ENCODE peak calls at places on chromosomes 4 and X, in eight cellular contexts. S is PC-9, B is hepatocyte, D is HCT116, V is endothelial cell of umbilical vein, F is astrocyte, C is fibroblast of lung, H is HepG2. I is an unnamed sample.

GRCh38 chr4:28886934-28887333 is 1833.2 kb upstream of the PCDH7 start:
- DNase-seq in F (peak), V (no peak), B (no peak), C (no peak), D (no peak), H (no peak), S (no peak), I (no peak)

GRCh38 chr4:71229477-71230257 is 109.2 kb upstream of the SLC4A4 start:
- DNase-seq in V (peak), D (peak), B (peak), F (peak), S (no peak), H (peak), C (peak), I (peak)

GRCh38 chr4:79446145-79446544 is 38.1 kb upstream of the GK2 start:
- DNase-seq in D (no peak), S (no peak), V (no peak), H (no peak), B (no peak), F (no peak), C (no peak), I (no peak)

GRCh38 chr4:140019619-140020367 is 134.2 kb downstream of the MAML3 start:
- DNase-seq in C (no peak), S (peak), B (peak), H (peak), F (no peak), V (no peak), D (no peak), I (no peak)

GRCh38 chr4:144295286-144295995 is 154.9 kb upstream of the GYPA start:
- DNase-seq in C (no peak), F (peak), S (peak), V (peak), D (no peak), H (no peak), B (no peak), I (no peak)

GRCh38 chrX:105189093-105189492 is 31.4 kb downstream of the TEX13A start:
- DNase-seq in V (no peak), B (no peak), F (no peak), D (no peak), C (no peak), S (no peak), H (no peak), I (no peak)

GRCh38 chr4:141126769-141127168 is 6.5 kb downstream of the RNF150 start:
- DNase-seq in H (no peak), V (no peak), B (no peak), C (no peak), S (no peak), F (peak), D (no peak), I (no peak)

GRCh38 chr4:6324461-6324998 is 54.9 kb downstream of the WFS1 start:
- DNase-seq in S (no peak), D (no peak), H (no peak), F (no peak), V (no peak), C (no peak), B (no peak), I (no peak)

GRCh38 chr4:139223682-139224317 is 46.8 kb upstream of the ELF2 start:
- DNase-seq in C (peak), B (peak), H (no peak), S (no peak), D (no peak), F (peak), V (peak), I (no peak)

GRCh38 chr4:8184061-8184460 is 15.0 kb upstream of the SH3TC1 start:
- DNase-seq in D (no peak), S (no peak), C (no peak), V (no peak), H (no peak), F (no peak), B (no peak), I (no peak)

GRCh38 chr4:112898357-112899141 is 150.9 kb upstream of the ANK2 start:
- DNase-seq in S (no peak), D (no peak), H (peak), V (no peak), C (no peak), F (no peak), B (no peak), I (peak)

GRCh38 chr4:15037923-15038541 is 35.8 kb downstream of the CPEB2 start:
- DNase-seq in F (peak), D (no peak), H (no peak), C (no peak), V (no peak), S (no peak), B (no peak), I (no peak)

GRCh38 chr4:53686521-53686920 is 95.2 kb upstream of the LNX1 start:
- DNase-seq in H (no peak), D (no peak), F (peak), V (no peak), C (no peak), B (no peak), S (no peak), I (no peak)

GRCh38 chrX:52353838-52354237 is 15.0 kb upstream of the XAGE2 start:
- DNase-seq in S (no peak), H (no peak), F (no peak), B (no peak), D (no peak), V (no peak), C (no peak), I (peak)

GRCh38 chrX:103565752-103566151 is 19.6 kb upstream of the TCEAL4 start:
- DNase-seq in B (peak), F (peak), D (no peak), C (peak), V (no peak), S (no peak), H (no peak), I (no peak)

GRCh38 chr4:7828926-7829325 is 110.7 kb downstream of the AFAP1 start:
- DNase-seq in D (no peak), B (no peak), H (no peak), V (peak), F (peak), C (peak), S (no peak), I (no peak)

GRCh38 chr4:72641611-72642010 is 72.6 kb upstream of the ADAMTS3 start:
- DNase-seq in B (no peak), F (no peak), V (no peak), H (no peak), C (no peak), S (no peak), D (no peak), I (no peak)

GRCh38 chr4:176805155-176805554 is 12.4 kb upstream of the VEGFC start:
- DNase-seq in D (no peak), V (no peak), C (peak), B (no peak), F (peak), S (no peak), H (no peak), I (no peak)

GRCh38 chrX:55135171-55135570 is 46.4 kb downstream of the PAGE2 start:
- DNase-seq in V (peak), D (peak), F (peak), S (no peak), H (peak), B (peak), C (peak), I (peak)

GRCh38 chr4:83618991-83619390 is 83.1 kb downstream of the GPAT3 start:
- DNase-seq in B (no peak), D (no peak), F (peak), S (peak), V (peak), H (no peak), C (peak), I (no peak)

GRCh38 chrX:97332963-97333362 is 449.3 kb downstream of the RPA4 start:
- DNase-seq in F (peak), H (no peak), C (no peak), S (no peak), D (no peak), B (no peak), V (no peak), I (no peak)

GRCh38 chr4:157172011-157172410 is 48.5 kb upstream of the GRIA2 start:
- DNase-seq in D (peak), B (no peak), V (peak), C (peak), F (peak), S (no peak), H (no peak), I (no peak)

GRCh38 chrX:121479406-121479805 is 432.0 kb downstream of the GLUD2 start:
- DNase-seq in C (no peak), B (no peak), V (no peak), D (no peak), F (no peak), S (no peak), H (no peak), I (peak)

GRCh38 chrX:53882331-53882730 is 161.9 kb downstream of the PHF8 start:
- DNase-seq in D (no peak), V (no peak), H (peak), C (peak), B (peak), S (no peak), F (peak), I (no peak)

GRCh38 chr4:57719451-57719850 is 609.3 kb upstream of the IGFBP7 start:
- DNase-seq in C (no peak), F (no peak), S (no peak), H (no peak), D (no peak), B (no peak), V (no peak), I (no peak)

GRCh38 chr4:8860096-8860891 is 11.3 kb downstream of the HMX1 start:
- DNase-seq in H (no peak), D (no peak), F (no peak), V (no peak), B (no peak), C (no peak), S (no peak), I (peak)

GRCh38 chr4:68724426-68724825 is 54.0 kb upstream of the UGT2B15 start:
- DNase-seq in S (no peak), D (no peak), V (no peak), F (no peak), H (no peak), B (no peak), C (no peak), I (peak)

GRCh38 chr4:1409079-1409805 is 3.0 kb upstream of the NKX1-1 start:
- DNase-seq in V (no peak), S (no peak), F (no peak), D (no peak), C (no peak), B (no peak), H (no peak), I (no peak)

GRCh38 chrX:119990995-119991787 is 47.6 kb upstream of the NKAP start:
- DNase-seq in F (no peak), V (no peak), S (no peak), H (no peak), B (peak), C (no peak), D (no peak), I (peak)
- TF ChIP-seq EZH2 in F (peak), V (peak), S (no peak), H (no peak), B (peak), C (no peak), D (no peak), I (peak)

GRCh38 chrX:83510466-83511181 is 2.5 kb downstream of the POU3F4 start:
- DNase-seq in V (no peak), S (no peak), D (no peak), F (no peak), B (no peak), C (no peak), H (no peak), I (peak)

GRCh38 chrX:83511208-83511607 is 3.1 kb downstream of the POU3F4 start:
- DNase-seq in V (no peak), D (no peak), C (no peak), F (peak), H (no peak), B (no peak), S (no peak), I (peak)

GRCh38 chrX:83508526-83509245 is 596 bp downstream of the POU3F4 start:
- DNase-seq in H (no peak), D (no peak), F (no peak), V (no peak), B (no peak), C (no peak), S (no peak), I (no peak)

GRCh38 chrX:83508006-83508405 is at the start of gene POU3F4:
- DNase-seq in S (no peak), F (peak), C (no peak), D (no peak), H (no peak), V (no peak), B (no peak), I (peak)

DNA sequence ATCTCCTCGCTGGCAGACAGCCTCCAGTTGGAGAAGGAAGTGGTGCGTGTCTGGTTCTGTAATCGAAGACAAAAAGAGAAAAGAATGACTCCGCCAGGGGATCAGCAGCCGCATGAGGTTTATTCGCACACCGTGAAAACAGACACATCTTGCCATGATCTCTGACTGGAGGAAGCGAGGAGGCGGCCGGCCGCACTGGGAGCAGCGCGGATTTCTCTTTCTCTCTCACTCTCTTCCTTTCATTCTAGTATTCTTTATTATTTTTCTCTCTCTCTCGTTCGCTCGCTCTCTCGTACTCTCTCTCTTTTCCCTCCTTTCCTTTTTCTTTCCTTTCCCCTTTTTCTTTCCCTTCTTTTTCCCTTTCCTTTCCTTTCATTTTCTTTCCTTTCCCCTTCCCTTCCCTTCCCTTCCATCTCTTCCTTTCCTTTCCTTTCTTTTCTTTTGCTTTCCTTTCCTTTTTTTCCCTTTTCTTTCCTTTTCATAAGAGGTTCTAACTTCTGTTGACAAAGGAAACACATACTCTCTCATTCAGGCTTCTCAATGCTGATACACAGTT is 1.2 kb downstream of the POU3F4 start:
- DNase-seq in V (no peak), S (no peak), F (peak), D (no peak), H (no peak), C (no peak), B (no peak), I (no peak)
- TF ChIP-seq EZH2 in V (no peak), S (no peak), F (no peak), D (no peak), H (no peak), C (no peak), B (no peak), I (no peak)

GRCh38 chr4:109803924-109804571 is 2.2 kb upstream of the CFI start:
- DNase-seq in F (peak), C (peak), H (peak), S (peak), D (peak), V (peak), B (peak), I (peak)
- TF ChIP-seq EZH2 in F (no peak), C (no peak), H (no peak), S (no peak), D (no peak), V (no peak), B (no peak), I (no peak)

GRCh38 chr4:174214102-174214878 is 69.2 kb downstream of the FBXO8 start:
- DNase-seq in V (no peak), D (no peak), B (peak), S (no peak), H (no peak), F (no peak), C (peak), I (peak)

GRCh38 chr4:174215055-174215454 is 68.4 kb downstream of the FBXO8 start:
- DNase-seq in D (no peak), V (no peak), F (no peak), S (no peak), H (no peak), B (no peak), C (peak), I (no peak)

GRCh38 chr4:174212061-174212460 is 71.4 kb downstream of the FBXO8 start:
- DNase-seq in D (no peak), V (no peak), S (no peak), C (no peak), B (no peak), H (no peak), F (no peak), I (no peak)

GRCh38 chr4:174211611-174212044 is 71.8 kb downstream of the FBXO8 start:
- DNase-seq in V (no peak), C (no peak), F (no peak), H (no peak), D (no peak), B (no peak), S (no peak), I (no peak)

GRCh38 chr4:174213734-174214101 is 69.7 kb downstream of the FBXO8 start:
- DNase-seq in C (no peak), D (no peak), V (no peak), H (no peak), B (no peak), S (no peak), F (no peak), I (peak)
- TF ChIP-seq EZH2 in C (peak), D (no peak), V (no peak), H (no peak), B (peak), S (no peak), F (no peak), I (peak)

GRCh38 chr4:173525118-173526033 is 4.7 kb downstream of the HAND2 start:
- DNase-seq in D (no peak), B (no peak), V (no peak), H (no peak), S (no peak), F (no peak), C (no peak), I (peak)
- TF ChIP-seq EZH2 in D (no peak), B (peak), V (peak), H (no peak), S (no peak), F (peak), C (peak), I (peak)

GRCh38 chr4:4680243-4680642 is 138.4 kb upstream of the STX18 start:
- DNase-seq in C (no peak), D (no peak), F (no peak), S (no peak), H (no peak), V (no peak), B (no peak), I (no peak)

GRCh38 chr4:4675636-4676035 is 133.8 kb upstream of the STX18 start:
- DNase-seq in B (no peak), C (no peak), D (no peak), H (no peak), F (no peak), S (no peak), V (no peak), I (no peak)

GRCh38 chr4:4675051-4675581 is 133.3 kb upstream of the STX18 start:
- DNase-seq in H (no peak), B (no peak), V (no peak), C (no peak), F (no peak), D (no peak), S (no peak), I (no peak)

GRCh38 chr4:4680758-4681157 is 138.9 kb upstream of the STX18 start:
- DNase-seq in V (no peak), B (no peak), S (no peak), C (no peak), H (peak), D (no peak), F (no peak), I (no peak)

GRCh38 chr4:4677825-4678522 is 136.1 kb upstream of the STX18 start:
- DNase-seq in C (peak), F (peak), V (peak), D (peak), S (no peak), H (no peak), B (peak), I (peak)
- TF ChIP-seq EZH2 in C (no peak), F (no peak), V (peak), D (no peak), S (no peak), H (no peak), B (no peak), I (no peak)

GRCh38 chrX:132956421-132957210 is 1.8 kb downstream of the HS6ST2 start:
- DNase-seq in V (no peak), F (no peak), D (no peak), B (peak), H (no peak), C (no peak), S (no peak), I (peak)
- TF ChIP-seq EZH2 in V (peak), F (peak), D (no peak), B (no peak), H (no peak), C (no peak), S (no peak), I (no peak)

GRCh38 chr4:81031389-81032173 is 1.1 kb downstream of the BMP3 start:
- DNase-seq in B (no peak), C (no peak), F (no peak), H (no peak), D (no peak), S (no peak), V (no peak), I (peak)
- TF ChIP-seq EZH2 in B (peak), C (peak), F (peak), H (no peak), D (no peak), S (no peak), V (no peak), I (no peak)

DNA sequence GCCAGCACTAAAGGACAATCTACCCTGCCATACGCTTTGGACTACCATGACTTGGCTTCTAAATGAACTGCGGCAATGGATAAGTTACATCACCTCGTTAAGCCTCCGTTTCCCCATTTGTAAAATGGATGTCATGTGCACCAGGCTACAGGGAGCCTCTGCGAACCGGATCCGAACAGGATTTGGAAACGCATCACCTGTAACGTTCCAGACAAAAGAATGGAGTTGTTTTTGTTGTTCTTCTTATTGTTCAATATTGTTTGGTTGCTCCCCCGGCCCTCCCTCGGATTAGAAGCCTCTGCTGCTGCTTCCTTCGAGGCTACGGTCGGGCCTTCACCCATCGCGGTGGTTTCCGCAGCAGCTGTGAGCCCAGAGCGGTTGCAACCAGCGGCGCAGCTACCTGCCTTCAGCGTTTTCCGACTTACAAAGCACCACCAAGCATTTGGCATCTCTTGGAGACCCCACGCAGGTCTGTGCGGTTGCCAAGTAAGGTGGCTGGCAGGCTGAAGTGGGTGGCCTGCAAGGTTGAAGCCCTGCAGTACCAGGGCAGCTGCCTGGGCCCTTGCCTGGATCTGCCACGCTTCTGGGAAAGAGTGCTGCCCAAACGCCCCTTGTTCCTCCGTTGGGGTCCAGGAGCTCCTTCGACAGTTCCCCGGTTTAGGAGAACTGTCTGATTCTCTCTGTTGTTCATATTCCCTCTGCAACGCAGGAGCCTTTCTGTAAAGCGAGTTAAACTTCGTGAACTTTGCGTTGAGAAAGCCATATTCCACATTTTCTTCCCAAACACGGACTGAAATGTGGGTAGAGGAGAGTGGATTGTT is 7.1 kb downstream of the NKX3-2 start:
- DNase-seq in C (no peak), B (no peak), H (no peak), D (no peak), F (no peak), V (no peak), S (no peak), I (peak)
- TF ChIP-seq EZH2 in C (peak), B (no peak), H (no peak), D (no peak), F (no peak), V (peak), S (no peak), I (peak)

I was measured in GM23338.